ENCODE peak calls at places on chromosomes 16 and 17, in seven cellular contexts. D is SK-N-SH, Y is HCT116, E is K562, N is GM12878, I is HepG2, O is H1. X is an unnamed sample.

GRCh38 chr16:24419709-24420108 is 119.7 kb upstream of the RBBP6 start:
- DNase-seq in D (no peak), Y (no peak), E (no peak), N (peak; percentile 24), I (no peak), O (no peak), X (no peak)

GRCh38 chr17:10768766-10769383 is 35.0 kb downstream of the TMEM238L start:
- DNase-seq in D (no peak), Y (no peak), E (no peak), N (no peak), I (no peak), O (no peak), X (no peak)

GRCh38 chr16:89290472-89290871 is 73.0 kb downstream of the ZNF778 start:
- DNase-seq in D (no peak), Y (no peak), E (no peak), N (no peak), I (no peak), O (no peak), X (no peak)

GRCh38 chr16:66874079-66874775 is 6.1 kb upstream of the PDP2 start:
- DNase-seq in D (no peak), Y (no peak), E (no peak), N (no peak), I (no peak), O (no peak), X (no peak)

GRCh38 chr16:47657977-47658376 is 196.8 kb downstream of the PHKB start:
- DNase-seq in D (no peak), Y (no peak), E (no peak), N (no peak), I (no peak), O (no peak), X (no peak)

GRCh38 chr17:42342242-42343008 is 45.8 kb downstream of the STAT3 start:
- DNase-seq in D (no peak), Y (no peak), E (peak; percentile 38), N (no peak), I (no peak), O (no peak), X (no peak)

GRCh38 chr17:2084766-2085647 is 30.1 kb downstream of the HIC1 start:
- DNase-seq in D (peak; percentile 73), Y (no peak), E (no peak), N (no peak), I (peak; percentile 41), O (no peak), X (no peak)

GRCh38 chr17:4116516-4116915 is 26.3 kb downstream of the ZZEF1 start:
- DNase-seq in D (no peak), Y (no peak), E (no peak), N (no peak), I (no peak), O (no peak), X (no peak)

GRCh38 chr16:83843657-83844056 is 35.9 kb downstream of the HSBP1 start:
- DNase-seq in D (no peak), Y (no peak), E (no peak), N (no peak), I (no peak), O (no peak), X (no peak)

GRCh38 chr16:50441758-50442157 is 73.0 kb upstream of the BRD7 start:
- DNase-seq in D (no peak), Y (no peak), E (no peak), N (no peak), I (no peak), O (no peak), X (peak; percentile 1)

GRCh38 chr17:1942666-1943431 is 82.3 kb downstream of the RTN4RL1 start:
- DNase-seq in D (no peak), Y (no peak), E (no peak), N (no peak), I (no peak), O (no peak), X (no peak)

GRCh38 chr17:45284176-45285140 is 22.6 kb upstream of the SPATA32 start:
- DNase-seq in D (no peak), Y (no peak), E (no peak), N (no peak), I (no peak), O (no peak), X (peak; percentile 41)

GRCh38 chr17:35684046-35684802 is 47.2 kb upstream of the RASL10B start:
- DNase-seq in D (no peak), Y (no peak), E (no peak), N (no peak), I (no peak), O (peak; percentile 29), X (no peak)

GRCh38 chr17:29124135-29124930 is 55.9 kb downstream of the MYO18A start:
- DNase-seq in D (peak; percentile 80), Y (no peak), E (peak; percentile 69), N (no peak), I (peak; percentile 71), O (no peak), X (peak; percentile 81)

GRCh38 chr16:51124896-51125295 is 26.2 kb downstream of the SALL1 start:
- DNase-seq in D (no peak), Y (no peak), E (no peak), N (no peak), I (no peak), O (no peak), X (no peak)

GRCh38 chr16:86740298-86740697 is 161.9 kb downstream of the FOXL1 start:
- DNase-seq in D (no peak), Y (no peak), E (no peak), N (no peak), I (no peak), O (no peak), X (no peak)

GRCh38 chr16:83882118-83882879 is 16.6 kb upstream of the MLYCD start:
- DNase-seq in D (no peak), Y (no peak), E (no peak), N (no peak), I (no peak), O (no peak), X (peak; percentile 28)

GRCh38 chr17:77247048-77247541 is 106.3 kb downstream of the SEC14L1 start:
- DNase-seq in D (peak; percentile 98), Y (peak; percentile 60), E (peak; percentile 89), N (no peak), I (peak; percentile 67), O (peak; percentile 51), X (peak; percentile 68)

GRCh38 chr16:89931964-89932363 is 8.8 kb downstream of the TUBB3 start:
- DNase-seq in D (no peak), Y (no peak), E (no peak), N (no peak), I (no peak), O (no peak), X (no peak)

GRCh38 chr16:53518550-53519416 is 15.8 kb upstream of the AKTIP start:
- DNase-seq in D (no peak), Y (no peak), E (peak; percentile 43), N (peak; percentile 97), I (no peak), O (no peak), X (no peak)

GRCh38 chr16:10950393-10950792 is 6.0 kb downstream of the CLEC16A start:
- DNase-seq in D (no peak), Y (no peak), E (no peak), N (no peak), I (no peak), O (no peak), X (peak; percentile 40)

GRCh38 chr16:61323456-61323855 is 712.8 kb downstream of the CDH8 start:
- DNase-seq in D (no peak), Y (no peak), E (no peak), N (no peak), I (peak; percentile 3), O (no peak), X (no peak)

GRCh38 chr17:7361906-7362305 is 7.0 kb downstream of the TMEM95 start:
- DNase-seq in D (no peak), Y (no peak), E (no peak), N (no peak), I (no peak), O (no peak), X (no peak)

GRCh38 chr17:16150251-16150859 is 65.0 kb downstream of the NCOR1 start:
- DNase-seq in D (no peak), Y (peak; percentile 6), E (no peak), N (no peak), I (no peak), O (no peak), X (peak; percentile 7)

DNA sequence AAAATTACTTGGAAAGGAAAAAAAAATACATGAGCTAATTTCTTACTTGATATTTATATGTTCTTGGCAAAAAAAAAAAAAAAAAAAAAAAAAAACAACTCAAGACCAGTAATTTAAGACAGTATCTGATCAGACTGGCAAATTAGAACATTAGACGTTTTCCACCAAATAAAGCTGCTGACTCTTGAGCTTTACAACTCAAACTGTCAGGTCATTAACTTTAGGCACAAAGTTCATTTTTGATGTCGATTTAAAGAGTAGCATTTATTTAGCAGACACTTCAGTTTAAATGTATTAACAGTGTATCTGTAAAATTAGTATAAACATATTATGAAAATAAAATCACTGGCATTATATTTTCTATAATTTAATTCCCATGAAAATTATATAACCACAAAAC is 66.7 kb downstream of the NCOR1 start:
- DNase-seq in D (no peak), Y (no peak), E (no peak), N (no peak), I (no peak), O (no peak), X (no peak)
- TF ChIP-seq JUND in D (no peak), Y (no peak), E (no peak), N (no peak), I (no peak), O (no peak), X (no peak)

GRCh38 chr17:74921769-74922168 is 1.3 kb downstream of the USH1G start:
- DNase-seq in D (no peak), Y (no peak), E (no peak), N (no peak), I (no peak), O (no peak), X (no peak)

GRCh38 chr17:74924250-74924948 is at the start of gene OTOP2:
- DNase-seq in D (peak; percentile 67), Y (no peak), E (no peak), N (no peak), I (no peak), O (no peak), X (no peak)

GRCh38 chr17:74923538-74924249 is 379 bp upstream of the OTOP2 start:
- DNase-seq in D (peak; percentile 98), Y (no peak), E (peak; percentile 89), N (no peak), I (no peak), O (no peak), X (peak; percentile 74)

GRCh38 chr17:74922172-74922571 is 883 bp downstream of the USH1G start:
- DNase-seq in D (no peak), Y (no peak), E (no peak), N (no peak), I (no peak), O (no peak), X (no peak)

GRCh38 chr17:74922694-74923537 is at the start of gene USH1G:
- DNase-seq in D (peak; percentile 94), Y (no peak), E (peak; percentile 88), N (no peak), I (no peak), O (no peak), X (peak; percentile 90)
- TF ChIP-seq JUND in D (no peak), Y (no peak), E (no peak), N (no peak), I (no peak), O (no peak), X (no peak)

GRCh38 chr17:68777856-68778694 is 176.9 kb upstream of the FAM20A start:
- DNase-seq in D (no peak), Y (no peak), E (no peak), N (no peak), I (peak; percentile 81), O (no peak), X (no peak)
- TF ChIP-seq JUND in D (no peak), Y (no peak), E (no peak), N (no peak), I (peak; percentile 65), O (no peak), X (no peak)

GRCh38 chr16:14050297-14051027 is 20.7 kb upstream of the MRTFB start:
- DNase-seq in D (no peak), Y (no peak), E (no peak), N (no peak), I (no peak), O (peak; percentile 84), X (peak; percentile 16)
- TF ChIP-seq JUND in D (no peak), Y (no peak), E (no peak), N (no peak), I (no peak), O (peak; percentile 71), X (no peak)

X was measured in T47D.